ENCODE peak calls at places on chromosomes 4 and X, in eight cellular contexts. One of them, this sample, is unnamed.

GRCh38 chr4:114997596-114997995 is 115.8 kb downstream of the NDST4 start:
- DNase-seq in psoas muscle: no peak
- DNase-seq in fibroblast of lung: peak; percentile 24
- DNase-seq in CD8-positive, alpha-beta T cell: no peak
- DNase-seq in AG09309: no peak
- DNase-seq in type B pancreatic cell: no peak
- DNase-seq in hippocampal formation: no peak
- DNase-seq in fibroblast of gingiva: no peak
- DNase-seq in this sample: no peak

GRCh38 chr4:182556576-182556975 is 313.4 kb downstream of the TENM3 start:
- DNase-seq in psoas muscle: no peak
- DNase-seq in fibroblast of lung: peak; percentile 88
- DNase-seq in CD8-positive, alpha-beta T cell: no peak
- DNase-seq in AG09309: no peak
- DNase-seq in type B pancreatic cell: no peak
- DNase-seq in hippocampal formation: no peak
- DNase-seq in fibroblast of gingiva: peak; percentile 31
- DNase-seq in this sample: no peak

GRCh38 chr4:43132010-43132582 is 239.6 kb downstream of the GRXCR1 start:
- DNase-seq in psoas muscle: no peak
- DNase-seq in fibroblast of lung: peak; percentile 65
- DNase-seq in CD8-positive, alpha-beta T cell: no peak
- DNase-seq in AG09309: no peak
- DNase-seq in type B pancreatic cell: no peak
- DNase-seq in hippocampal formation: peak; percentile 12
- DNase-seq in fibroblast of gingiva: peak; percentile 16
- DNase-seq in this sample: peak; percentile 63

GRCh38 chr4:80608285-80608980 is 272.9 kb downstream of the CFAP299 start:
- DNase-seq in psoas muscle: no peak
- DNase-seq in fibroblast of lung: peak; percentile 63
- DNase-seq in CD8-positive, alpha-beta T cell: no peak
- DNase-seq in AG09309: peak; percentile 10
- DNase-seq in type B pancreatic cell: no peak
- DNase-seq in hippocampal formation: no peak
- DNase-seq in fibroblast of gingiva: peak; percentile 67
- DNase-seq in this sample: no peak

GRCh38 chrX:53354669-53355068 is 67.8 kb downstream of the SMC1A start:
- DNase-seq in psoas muscle: no peak
- DNase-seq in fibroblast of lung: no peak
- DNase-seq in CD8-positive, alpha-beta T cell: no peak
- DNase-seq in AG09309: no peak
- DNase-seq in type B pancreatic cell: no peak
- DNase-seq in hippocampal formation: no peak
- DNase-seq in fibroblast of gingiva: no peak
- DNase-seq in this sample: no peak

GRCh38 chr4:111406036-111406435 is 739.2 kb upstream of the FAM241A start:
- DNase-seq in psoas muscle: no peak
- DNase-seq in fibroblast of lung: no peak
- DNase-seq in CD8-positive, alpha-beta T cell: no peak
- DNase-seq in AG09309: peak; percentile 5
- DNase-seq in type B pancreatic cell: no peak
- DNase-seq in hippocampal formation: no peak
- DNase-seq in fibroblast of gingiva: no peak
- DNase-seq in this sample: no peak

GRCh38 chrX:71214604-71215334 is 8.3 kb upstream of the GJB1 start:
- DNase-seq in psoas muscle: no peak
- DNase-seq in fibroblast of lung: no peak
- DNase-seq in CD8-positive, alpha-beta T cell: no peak
- DNase-seq in AG09309: no peak
- DNase-seq in type B pancreatic cell: no peak
- DNase-seq in hippocampal formation: no peak
- DNase-seq in fibroblast of gingiva: no peak
- DNase-seq in this sample: peak; percentile 88

GRCh38 chrX:42714981-42715688 is 62.8 kb downstream of the PPP1R2C start:
- DNase-seq in psoas muscle: no peak
- DNase-seq in fibroblast of lung: peak; percentile 59
- DNase-seq in CD8-positive, alpha-beta T cell: peak; percentile 15
- DNase-seq in AG09309: no peak
- DNase-seq in type B pancreatic cell: no peak
- DNase-seq in hippocampal formation: peak; percentile 53
- DNase-seq in fibroblast of gingiva: peak; percentile 2
- DNase-seq in this sample: peak; percentile 71

GRCh38 chrX:38632516-38632915 is 71.2 kb downstream of the TSPAN7 start:
- DNase-seq in psoas muscle: no peak
- DNase-seq in fibroblast of lung: no peak
- DNase-seq in CD8-positive, alpha-beta T cell: no peak
- DNase-seq in AG09309: no peak
- DNase-seq in type B pancreatic cell: no peak
- DNase-seq in hippocampal formation: no peak
- DNase-seq in fibroblast of gingiva: no peak
- DNase-seq in this sample: no peak

GRCh38 chrX:73214366-73215094 is at the start of gene NAP1L2:
- DNase-seq in psoas muscle: peak; percentile 46
- DNase-seq in fibroblast of lung: peak; percentile 54
- DNase-seq in CD8-positive, alpha-beta T cell: peak; percentile 6
- DNase-seq in AG09309: no peak
- DNase-seq in type B pancreatic cell: no peak
- DNase-seq in hippocampal formation: peak; percentile 23
- DNase-seq in fibroblast of gingiva: peak; percentile 0
- DNase-seq in this sample: peak; percentile 48

GRCh38 chrX:110310000-110310790 is 7.7 kb downstream of the AMMECR1 start:
- DNase-seq in psoas muscle: no peak
- DNase-seq in fibroblast of lung: no peak
- DNase-seq in CD8-positive, alpha-beta T cell: no peak
- DNase-seq in AG09309: no peak
- DNase-seq in type B pancreatic cell: no peak
- DNase-seq in hippocampal formation: no peak
- DNase-seq in fibroblast of gingiva: no peak
- DNase-seq in this sample: no peak

GRCh38 chr4:126748736-126749135 is 884.0 kb upstream of the INTU start:
- DNase-seq in psoas muscle: no peak
- DNase-seq in fibroblast of lung: peak; percentile 82
- DNase-seq in CD8-positive, alpha-beta T cell: no peak
- DNase-seq in AG09309: no peak
- DNase-seq in type B pancreatic cell: no peak
- DNase-seq in hippocampal formation: no peak
- DNase-seq in fibroblast of gingiva: no peak
- DNase-seq in this sample: no peak

GRCh38 chr4:88962430-88962829 is 94.6 kb downstream of the FAM13A start:
- DNase-seq in psoas muscle: no peak
- DNase-seq in fibroblast of lung: no peak
- DNase-seq in CD8-positive, alpha-beta T cell: no peak
- DNase-seq in AG09309: no peak
- DNase-seq in type B pancreatic cell: no peak
- DNase-seq in hippocampal formation: no peak
- DNase-seq in fibroblast of gingiva: no peak
- DNase-seq in this sample: no peak

This sample was measured in pancreas.